ENCODE peak calls at places on chromosomes 5 and 9, in nine cellular contexts. P is GM12878, T is MM.1S, C is prostate gland, Q is GM13976, J is OCI-LY7, D is type B pancreatic cell, F is DND-41, A is psoas muscle. L is an unnamed sample.

GRCh38 chr5:91443028-91443427 is 59.9 kb upstream of the ARRDC3 start:
- DNase-seq in P (no peak), T (no peak), C (no peak), Q (no peak), J (no peak), D (no peak), F (no peak), A (no peak), L (no peak)

GRCh38 chr5:140169410-140169809 is 5.6 kb upstream of the CYSTM1 start:
- DNase-seq in P (no peak), T (peak), C (no peak), Q (no peak), J (no peak), D (no peak), F (no peak), A (no peak), L (no peak)

GRCh38 chr5:120108586-120109254 is 355.4 kb upstream of the PRR16 start:
- DNase-seq in P (no peak), T (no peak), C (no peak), Q (no peak), J (no peak), D (no peak), F (no peak), A (no peak), L (no peak)

GRCh38 chr9:128705051-128705965 is 3.0 kb downstream of the PKN3 start:
- DNase-seq in P (no peak), T (no peak), C (no peak), Q (peak), J (no peak), D (no peak), F (no peak), A (peak), L (no peak)

GRCh38 chr9:127683723-127684122 is 23.1 kb upstream of the CFAP157 start:
- DNase-seq in P (no peak), T (no peak), C (no peak), Q (no peak), J (no peak), D (no peak), F (no peak), A (no peak), L (no peak)

GRCh38 chr5:39116347-39116899 is 42.2 kb upstream of the RICTOR start:
- DNase-seq in P (no peak), T (no peak), C (no peak), Q (no peak), J (no peak), D (no peak), F (no peak), A (no peak), L (no peak)

GRCh38 chr5:1656271-1656975 is 132.7 kb upstream of the LPCAT1 start:
- DNase-seq in P (no peak), T (no peak), C (no peak), Q (no peak), J (no peak), D (peak), F (no peak), A (no peak), L (no peak)

GRCh38 chr5:122849746-122850145 is 4.3 kb downstream of the SNX24 start:
- DNase-seq in P (no peak), T (no peak), C (no peak), Q (no peak), J (no peak), D (no peak), F (no peak), A (no peak), L (no peak)

GRCh38 chr5:172443441-172444109 is 10.8 kb downstream of the SH3PXD2B start:
- DNase-seq in P (no peak), T (no peak), C (peak), Q (no peak), J (no peak), D (no peak), F (peak), A (peak), L (peak)

GRCh38 chr5:136032564-136032963 is 3.8 kb downstream of the TGFBI start:
- DNase-seq in P (no peak), T (no peak), C (no peak), Q (no peak), J (no peak), D (no peak), F (no peak), A (no peak), L (no peak)

GRCh38 chr5:178895615-178896571 is at the start of gene ZFP2:
- DNase-seq in P (no peak), T (no peak), C (peak), Q (peak), J (peak), D (peak), F (peak), A (peak), L (peak)

GRCh38 chr9:89484475-89485404 is 13.2 kb downstream of the SEMA4D start:
- DNase-seq in P (peak), T (no peak), C (no peak), Q (peak), J (peak), D (no peak), F (no peak), A (no peak), L (no peak)

GRCh38 chr5:58481828-58482227 is 9.4 kb upstream of the GAPT start:
- DNase-seq in P (no peak), T (no peak), C (no peak), Q (no peak), J (no peak), D (no peak), F (no peak), A (no peak), L (no peak)

GRCh38 chr5:43646997-43647396 is 44.0 kb downstream of the NNT start:
- DNase-seq in P (no peak), T (no peak), C (no peak), Q (no peak), J (no peak), D (no peak), F (no peak), A (no peak), L (no peak)

GRCh38 chr5:78761831-78762230 is 113.3 kb upstream of the LHFPL2 start:
- DNase-seq in P (no peak), T (no peak), C (no peak), Q (no peak), J (no peak), D (no peak), F (no peak), A (no peak), L (no peak)

GRCh38 chr5:77630246-77631165 is 8.0 kb downstream of the OTP start:
- DNase-seq in P (no peak), T (peak), C (no peak), Q (peak), J (no peak), D (no peak), F (no peak), A (peak), L (peak)

GRCh38 chr5:74810915-74811314 is 43.9 kb downstream of the NSA2 start:
- DNase-seq in P (no peak), T (no peak), C (no peak), Q (no peak), J (no peak), D (no peak), F (no peak), A (no peak), L (no peak)

GRCh38 chr5:141714542-141715303 is 32.7 kb upstream of the ARAP3 start:
- DNase-seq in P (no peak), T (no peak), C (no peak), Q (no peak), J (no peak), D (no peak), F (no peak), A (no peak), L (no peak)

GRCh38 chr9:35729101-35729500 is 2.9 kb downstream of the TLN1 start:
- DNase-seq in P (no peak), T (no peak), C (no peak), Q (no peak), J (no peak), D (no peak), F (no peak), A (no peak), L (no peak)

GRCh38 chr9:133526721-133527321 is 2.1 kb upstream of the MYMK start:
- DNase-seq in P (no peak), T (no peak), C (no peak), Q (no peak), J (no peak), D (no peak), F (peak), A (no peak), L (peak)

GRCh38 chr9:89743576-89744254 is 138.9 kb downstream of the GADD45G start:
- DNase-seq in P (peak), T (peak), C (peak), Q (peak), J (peak), D (no peak), F (peak), A (no peak), L (peak)

GRCh38 chr5:179867079-179867465 is 8.5 kb upstream of the MRNIP start:
- DNase-seq in P (no peak), T (no peak), C (no peak), Q (no peak), J (no peak), D (no peak), F (no peak), A (no peak), L (no peak)

GRCh38 chr9:18970393-18970792 is 62.6 kb downstream of the SAXO1 start:
- DNase-seq in P (no peak), T (no peak), C (no peak), Q (no peak), J (no peak), D (no peak), F (no peak), A (no peak), L (no peak)

GRCh38 chr5:113446358-113446927 is 11.7 kb upstream of the TSSK1B start:
- DNase-seq in P (no peak), T (no peak), C (no peak), Q (no peak), J (no peak), D (no peak), F (no peak), A (no peak), L (no peak)

GRCh38 chr9:129476821-129477611 is 143.9 kb downstream of the C9orf50 start:
- DNase-seq in P (no peak), T (no peak), C (no peak), Q (no peak), J (no peak), D (no peak), F (no peak), A (no peak), L (no peak)

GRCh38 chr5:157265714-157266285 is at the start of gene CYFIP2:
- DNase-seq in P (no peak), T (peak), C (peak), Q (peak), J (peak), D (peak), F (peak), A (peak), L (peak)

GRCh38 chr5:157269165-157269671 is 3.3 kb downstream of the CYFIP2 start:
- DNase-seq in P (no peak), T (no peak), C (no peak), Q (no peak), J (peak), D (no peak), F (no peak), A (no peak), L (peak)

GRCh38 chr5:157267025-157267424 is 1.1 kb downstream of the CYFIP2 start:
- DNase-seq in P (no peak), T (no peak), C (no peak), Q (no peak), J (no peak), D (no peak), F (no peak), A (no peak), L (no peak)

GRCh38 chr5:157267766-157268480 is 2.0 kb downstream of the CYFIP2 start:
- DNase-seq in P (no peak), T (no peak), C (no peak), Q (no peak), J (peak), D (no peak), F (no peak), A (no peak), L (no peak)

GRCh38 chr5:157266286-157267007 is 524 bp downstream of the CYFIP2 start:
- DNase-seq in P (no peak), T (peak), C (no peak), Q (peak), J (peak), D (no peak), F (peak), A (no peak), L (peak)
- TF ChIP-seq CTCF in P (no peak), T (no peak), C (no peak), Q (no peak), J (no peak), D (no peak), F (peak), A (no peak), L (peak)

DNA sequence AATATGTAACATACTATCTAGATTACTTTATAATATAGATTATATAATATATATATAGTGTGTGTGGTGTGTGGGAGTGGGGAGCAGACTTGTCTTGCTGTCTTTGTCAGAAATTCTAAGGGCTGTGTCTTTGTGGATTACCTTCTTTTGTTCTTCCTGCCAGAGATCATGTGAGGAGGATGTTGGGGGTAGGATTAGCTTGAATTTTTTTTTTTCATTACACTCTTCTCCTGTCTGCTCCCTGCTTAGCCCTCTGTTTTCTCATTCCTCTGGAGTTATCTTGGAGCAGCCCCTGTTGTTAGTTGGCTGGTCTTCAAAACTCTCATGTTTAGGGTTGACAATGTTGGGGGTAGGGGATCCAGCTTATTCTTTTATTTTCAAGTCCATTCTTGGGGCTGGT is 21.0 kb upstream of the C9orf40 start:
- DNase-seq in P (no peak), T (no peak), C (no peak), Q (no peak), J (no peak), D (no peak), F (no peak), A (no peak), L (no peak)
- TF ChIP-seq CTCF in P (no peak), T (no peak), C (no peak), Q (no peak), J (no peak), D (no peak), F (no peak), A (no peak), L (no peak)

GRCh38 chr9:124779368-124780059 is 2.6 kb downstream of the OLFML2A start:
- DNase-seq in P (no peak), T (no peak), C (no peak), Q (peak), J (no peak), D (peak), F (no peak), A (no peak), L (no peak)
- TF ChIP-seq CTCF in P (no peak), T (no peak), C (no peak), Q (no peak), J (no peak), D (no peak), F (no peak), A (no peak), L (no peak)

GRCh38 chr9:92147030-92147853 is 32.0 kb upstream of the SPTLC1 start:
- DNase-seq in P (no peak), T (no peak), C (no peak), Q (peak), J (no peak), D (no peak), F (no peak), A (peak), L (peak)
- TF ChIP-seq CTCF in P (no peak), T (no peak), C (no peak), Q (no peak), J (no peak), D (no peak), F (no peak), A (no peak), L (no peak)

DNA sequence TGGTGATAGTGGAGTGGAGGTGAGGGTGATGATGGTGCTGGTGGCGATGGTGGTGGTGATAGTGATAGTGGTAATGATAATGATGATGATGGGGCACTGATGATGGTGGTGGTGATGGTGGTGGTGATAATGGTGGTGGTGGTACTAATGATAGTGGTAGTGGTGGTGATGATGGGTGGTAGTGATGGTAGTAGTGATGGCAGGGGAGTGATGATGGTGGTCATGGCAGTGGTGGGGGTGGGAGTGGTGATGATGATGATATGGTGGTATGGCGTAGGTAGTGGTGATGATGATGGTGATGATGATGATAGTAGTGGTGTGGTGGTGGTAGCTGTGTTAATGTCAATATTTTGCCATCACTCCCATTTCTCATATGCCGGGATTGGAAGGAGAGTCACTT is 44.5 kb upstream of the ORM1 start:
- DNase-seq in P (no peak), T (no peak), C (no peak), Q (no peak), J (no peak), D (no peak), F (no peak), A (no peak), L (no peak)
- TF ChIP-seq CTCF in P (no peak), T (no peak), C (no peak), Q (no peak), J (no peak), D (no peak), F (no peak), A (no peak), L (no peak)

DNA sequence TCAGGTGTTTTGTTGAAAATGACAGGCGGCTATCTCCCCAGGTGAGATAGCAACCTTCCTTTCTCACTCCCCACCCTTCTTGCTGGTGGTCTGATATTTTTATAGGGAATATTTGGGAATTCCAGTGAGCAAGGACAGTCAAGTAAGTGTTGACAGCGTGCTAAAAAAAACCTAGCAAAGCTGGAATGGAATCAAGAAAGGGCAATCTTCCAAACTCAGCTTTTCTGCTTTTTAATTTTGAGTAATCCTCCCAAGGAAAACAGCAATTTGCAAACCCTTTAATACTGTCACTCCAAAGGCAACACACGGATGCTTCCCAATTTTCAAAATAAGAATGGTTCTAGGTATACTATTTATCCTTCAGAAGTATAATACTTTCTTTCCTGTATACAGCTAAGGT is 143.7 kb upstream of the PCA3 start:
- DNase-seq in P (no peak), T (no peak), C (no peak), Q (no peak), J (no peak), D (no peak), F (no peak), A (no peak), L (no peak)
- TF ChIP-seq CTCF in P (no peak), T (no peak), C (no peak), Q (no peak), J (no peak), D (no peak), F (no peak), A (no peak), L (no peak)

GRCh38 chr9:98094316-98094715 is 24.7 kb downstream of the TRIM14 start:
- DNase-seq in P (no peak), T (no peak), C (no peak), Q (no peak), J (no peak), D (no peak), F (no peak), A (no peak), L (no peak)

GRCh38 chr9:98096091-98096490 is 22.9 kb downstream of the TRIM14 start:
- DNase-seq in P (no peak), T (no peak), C (no peak), Q (no peak), J (no peak), D (no peak), F (no peak), A (no peak), L (no peak)

GRCh38 chr9:98092633-98092971 is 26.4 kb downstream of the TRIM14 start:
- DNase-seq in P (no peak), T (no peak), C (no peak), Q (no peak), J (no peak), D (no peak), F (no peak), A (no peak), L (no peak)

GRCh38 chr9:98095401-98095800 is 23.6 kb downstream of the TRIM14 start:
- DNase-seq in P (no peak), T (no peak), C (no peak), Q (no peak), J (no peak), D (no peak), F (no peak), A (no peak), L (no peak)

DNA sequence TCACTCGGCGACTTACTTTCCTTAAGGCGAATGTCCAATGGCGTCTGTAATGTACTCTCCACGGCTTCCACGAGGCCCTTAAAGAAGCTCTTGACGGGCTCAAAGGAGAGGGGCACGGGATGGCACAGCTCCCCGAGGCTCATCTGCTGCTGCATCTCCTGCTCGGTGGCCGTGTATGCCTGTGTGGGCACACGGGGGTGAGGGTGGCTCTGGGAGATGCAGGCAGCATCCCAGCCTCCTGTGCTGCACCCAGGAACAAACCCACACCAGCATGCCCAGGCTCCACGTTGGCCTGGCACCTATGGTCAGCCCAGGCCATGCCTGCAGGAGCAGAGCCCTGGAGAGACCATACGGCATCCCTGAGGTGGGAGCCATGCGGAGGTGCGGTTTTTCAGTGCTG is 24.2 kb downstream of the TRIM14 start:
- DNase-seq in P (no peak), T (no peak), C (no peak), Q (no peak), J (no peak), D (no peak), F (no peak), A (no peak), L (no peak)
- TF ChIP-seq CTCF in P (no peak), T (no peak), C (no peak), Q (no peak), J (no peak), D (no peak), F (no peak), A (no peak), L (no peak)

GRCh38 chr5:103389362-103389761 is 130.8 kb downstream of the MACIR start:
- DNase-seq in P (no peak), T (no peak), C (no peak), Q (no peak), J (no peak), D (no peak), F (no peak), A (no peak), L (no peak)

GRCh38 chr5:103391659-103392058 is 133.1 kb downstream of the MACIR start:
- DNase-seq in P (no peak), T (no peak), C (no peak), Q (no peak), J (no peak), D (no peak), F (no peak), A (no peak), L (no peak)

GRCh38 chr5:103389846-103390245 is 131.3 kb downstream of the MACIR start:
- DNase-seq in P (no peak), T (no peak), C (no peak), Q (no peak), J (no peak), D (no peak), F (no peak), A (no peak), L (no peak)

GRCh38 chr5:103394676-103395075 is 136.1 kb downstream of the MACIR start:
- DNase-seq in P (no peak), T (no peak), C (no peak), Q (no peak), J (no peak), D (no peak), F (peak), A (no peak), L (no peak)

DNA sequence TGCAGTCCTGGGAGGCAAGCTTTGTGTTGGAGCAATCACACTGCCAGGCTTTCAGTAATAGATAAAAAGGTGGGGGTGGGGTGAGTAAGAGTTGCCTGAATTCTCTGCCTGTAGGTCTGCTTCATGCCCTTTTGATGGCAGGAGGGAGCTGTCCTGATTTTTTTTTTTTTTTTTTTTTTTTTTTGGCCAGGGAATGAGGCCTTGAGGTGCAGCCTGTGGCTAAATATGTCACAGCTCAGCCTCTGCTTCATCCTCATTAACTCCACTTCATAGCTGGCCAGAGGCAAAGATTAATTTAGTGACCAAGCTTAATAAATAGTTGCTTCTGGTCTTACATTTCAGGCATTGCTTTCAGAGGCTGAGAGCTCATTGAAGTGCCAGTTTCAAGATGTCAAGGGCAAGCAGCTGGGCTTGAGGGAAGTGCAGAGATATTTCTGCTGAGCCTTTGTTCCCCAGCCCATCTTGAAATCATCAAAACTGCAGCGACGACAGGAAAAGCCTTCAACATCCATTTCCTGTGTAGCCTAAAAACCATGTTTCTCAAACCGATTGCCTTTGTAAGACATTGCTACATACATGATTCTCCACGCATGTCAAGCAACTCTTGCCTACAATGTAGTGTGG is 134.7 kb downstream of the MACIR start:
- DNase-seq in P (peak), T (peak), C (no peak), Q (no peak), J (no peak), D (no peak), F (peak), A (no peak), L (no peak)
- TF ChIP-seq CTCF in P (no peak), T (peak), C (no peak), Q (no peak), J (no peak), D (peak), F (peak), A (peak), L (no peak)

L was measured in activated CD8-positive, alpha-beta T cell treated with anti-CD3 and anti-CD28 coated beads for 36 hours.